ENCODE peak calls at places on chromosome 11, in six cellular contexts. D is HFF-Myc, Y is brain microvascular endothelial cell, V is breast epithelium, S is H7, T is AG04449. N is an unnamed sample.

GRCh38 chr11:75246673-75247350 is 6.2 kb downstream of the TPBGL start:
- DNase-seq in Y (no peak), S (no peak), T (no peak), V (no peak), D (no peak), N (no peak)

GRCh38 chr11:2585566-2586090 is 114.2 kb downstream of the KCNQ1OT1 start:
- DNase-seq in T (no peak), D (no peak), S (peak), Y (no peak), V (peak), N (no peak)

GRCh38 chr11:97739892-97740782 is 1280.6 kb upstream of the CNTN5 start:
- DNase-seq in T (no peak), S (no peak), Y (no peak), D (no peak), V (no peak), N (peak)

GRCh38 chr11:76598426-76598839 is 72.1 kb downstream of the LRRC32 start:
- DNase-seq in S (peak), D (no peak), V (no peak), T (no peak), Y (no peak), N (no peak)

GRCh38 chr11:36945384-36945783 is 347.3 kb upstream of the RAG2 start:
- DNase-seq in V (no peak), D (no peak), Y (no peak), T (no peak), S (no peak), N (no peak)

GRCh38 chr11:29962243-29962642 is 54.6 kb downstream of the KCNA4 start:
- DNase-seq in D (no peak), S (peak), Y (no peak), T (no peak), V (no peak), N (no peak)

GRCh38 chr11:6438979-6439571 is 1.7 kb downstream of the HPX start:
- DNase-seq in D (peak), T (no peak), Y (peak), V (no peak), S (peak), N (peak)

GRCh38 chr11:68099474-68100405 is 21.4 kb downstream of the CHKA start:
- DNase-seq in T (no peak), S (no peak), D (no peak), Y (no peak), V (no peak), N (no peak)

GRCh38 chr11:10502770-10503169 is 38.2 kb downstream of the RNF141 start:
- DNase-seq in D (no peak), Y (no peak), V (no peak), T (no peak), S (no peak), N (no peak)

GRCh38 chr11:115696472-115697011 is 192.3 kb upstream of the CADM1 start:
- DNase-seq in T (no peak), V (no peak), D (no peak), Y (no peak), S (no peak), N (no peak)

GRCh38 chr11:120057595-120058581 is 80.0 kb downstream of the TRIM29 start:
- DNase-seq in D (no peak), Y (peak), S (peak), V (peak), T (no peak), N (no peak)

GRCh38 chr11:110409174-110409573 is 20.6 kb upstream of the FDX1 start:
- DNase-seq in S (no peak), D (no peak), Y (no peak), V (no peak), T (no peak), N (no peak)

GRCh38 chr11:120690406-120690805 is 178.9 kb downstream of the GRIK4 start:
- DNase-seq in V (no peak), S (no peak), T (no peak), D (no peak), Y (no peak), N (no peak)

GRCh38 chr11:103486609-103487008 is 377.4 kb downstream of the DYNC2H1 start:
- DNase-seq in V (no peak), Y (no peak), D (no peak), S (no peak), T (peak), N (no peak)

GRCh38 chr11:11415786-11416390 is 62.8 kb upstream of the CSNK2A3 start:
- DNase-seq in V (no peak), S (no peak), Y (peak), D (no peak), T (no peak), N (no peak)

GRCh38 chr11:13091373-13091772 is 82.3 kb downstream of the RASSF10 start:
- DNase-seq in Y (no peak), T (no peak), V (no peak), D (no peak), S (no peak), N (no peak)

GRCh38 chr11:2541321-2541680 is 96.5 kb downstream of the KCNQ1 start:
- DNase-seq in T (no peak), S (no peak), Y (no peak), V (no peak), D (no peak), N (no peak)

GRCh38 chr11:62725686-62726085 is 1.6 kb downstream of the HNRNPUL2 start:
- DNase-seq in D (no peak), T (no peak), V (no peak), Y (no peak), S (no peak), N (no peak)

GRCh38 chr11:35619030-35619753 is 932 bp downstream of the FJX1 start:
- DNase-seq in T (no peak), Y (peak), V (no peak), D (no peak), S (peak), N (no peak)

GRCh38 chr11:35623708-35624168 is 5.5 kb downstream of the FJX1 start:
- DNase-seq in D (peak), T (peak), V (no peak), S (no peak), Y (peak), N (peak)

GRCh38 chr11:35622070-35622469 is 3.8 kb downstream of the FJX1 start:
- DNase-seq in Y (peak), V (peak), S (no peak), T (no peak), D (no peak), N (no peak)

GRCh38 chr11:35619754-35620640 is 1.7 kb downstream of the FJX1 start:
- DNase-seq in T (no peak), Y (peak), D (no peak), S (peak), V (no peak), N (no peak)

DNA sequence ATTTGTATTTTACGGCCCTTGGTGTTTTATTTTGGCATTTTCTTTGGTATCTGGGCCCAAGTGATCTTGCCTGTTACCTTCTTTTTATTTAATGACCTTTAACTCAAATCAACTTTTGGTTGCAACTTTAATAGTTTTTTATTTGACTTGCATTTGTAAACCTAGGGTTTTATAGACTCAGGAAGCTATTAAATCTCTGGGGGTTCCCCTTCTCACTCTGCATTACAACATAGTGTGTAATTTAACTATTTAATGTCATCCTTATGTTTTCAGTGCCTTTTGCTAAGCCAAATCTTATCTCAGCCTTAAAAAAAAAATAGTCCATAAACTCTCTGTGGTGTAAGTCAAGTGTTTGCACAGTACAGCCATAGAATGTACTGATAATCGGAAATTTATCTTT is 3.4 kb downstream of the FJX1 start:
- DNase-seq in Y (no peak), V (no peak), S (no peak), D (no peak), T (no peak), N (no peak)
- H3K4me3 ChIP-seq in Y (no peak), V (no peak), S (no peak), D (peak), T (no peak), N (no peak)

GRCh38 chr11:33797879-33798278 is 23.6 kb upstream of the FBXO3 start:
- DNase-seq in T (no peak), D (no peak), V (no peak), S (no peak), Y (no peak), N (no peak)

GRCh38 chr11:33804471-33804870 is 30.2 kb upstream of the FBXO3 start:
- DNase-seq in S (no peak), Y (no peak), T (no peak), D (no peak), V (no peak), N (no peak)

GRCh38 chr11:33808228-33808828 is 34.0 kb upstream of the FBXO3 start:
- DNase-seq in S (peak), D (peak), T (peak), Y (peak), V (peak), N (peak)

GRCh38 chr11:33801821-33802413 is 27.6 kb upstream of the FBXO3 start:
- DNase-seq in S (no peak), D (no peak), Y (no peak), V (no peak), T (no peak), N (no peak)

GRCh38 chr11:33802414-33802950 is 28.2 kb upstream of the FBXO3 start:
- DNase-seq in Y (peak), T (peak), D (peak), S (peak), V (no peak), N (peak)
- H3K4me3 ChIP-seq in Y (peak), T (peak), D (peak), S (peak), V (peak), N (peak)

GRCh38 chr11:65492637-65493366 is 6.0 kb upstream of the MALAT1 start:
- DNase-seq in V (peak), S (no peak), D (no peak), T (no peak), Y (peak), N (peak)
- H3K4me3 ChIP-seq in V (peak), S (no peak), D (no peak), T (no peak), Y (no peak), N (no peak)

DNA sequence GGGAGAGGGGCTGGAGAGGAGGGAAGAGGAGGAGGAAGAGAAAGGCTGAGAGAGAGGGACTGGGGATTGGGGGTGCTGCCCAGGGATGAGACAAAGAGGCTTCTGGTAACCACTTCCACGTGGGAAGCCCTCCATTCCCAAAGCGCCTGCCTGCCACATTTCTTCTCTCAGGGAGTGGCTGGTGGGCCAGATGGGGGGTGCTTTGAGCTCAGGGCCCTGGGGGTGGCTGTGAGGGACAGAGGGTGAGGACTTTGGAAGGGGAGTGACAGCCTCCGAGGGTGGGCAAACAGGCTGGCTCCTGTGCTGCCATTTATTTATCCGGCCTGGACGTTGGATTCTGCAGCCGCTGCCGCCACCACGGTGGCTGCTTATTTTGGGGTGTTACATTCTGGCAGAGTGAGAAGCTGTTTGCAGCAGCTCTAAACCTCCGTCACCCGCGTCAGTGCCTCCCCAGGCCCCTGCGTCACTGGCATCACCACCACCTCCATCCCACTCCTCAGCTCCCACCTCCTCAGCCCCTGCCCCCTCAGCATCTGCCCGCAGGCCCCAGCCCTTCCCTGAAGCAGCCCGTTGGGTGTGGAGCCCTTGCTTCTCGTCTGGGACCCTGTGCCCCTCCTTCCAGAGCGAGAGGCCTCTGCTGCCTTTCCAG is 1.6 kb downstream of the RTN4RL2 start:
- DNase-seq in Y (no peak), T (no peak), D (no peak), V (no peak), S (peak), N (no peak)
- H3K4me3 ChIP-seq in Y (no peak), T (no peak), D (no peak), V (no peak), S (peak), N (no peak)

N was measured in skeletal muscle cell.